ENCODE peak calls at places on chromosome 20, in seven cellular contexts. A is endothelial cell of umbilical vein, V is pancreas, G is GM06990, Y is nephron progenitor cell, K is glutamatergic neuron, P is AG04450. L is an unnamed sample.

GRCh38 chr20:58441723-58442122 is 52.7 kb downstream of the VAPB start:
- DNase-seq in K (no peak), V (no peak), A (no peak), Y (no peak), G (no peak), P (no peak), L (no peak)

GRCh38 chr20:18632196-18632789 is 44.4 kb downstream of the DTD1 start:
- DNase-seq in A (peak), K (peak), G (peak), Y (peak), V (peak), P (peak), L (peak)

GRCh38 chr20:56897318-56897962 is 268.3 kb downstream of the TFAP2C start:
- DNase-seq in P (no peak), G (no peak), Y (no peak), V (no peak), A (no peak), K (peak), L (no peak)

GRCh38 chr20:17611290-17611539 is 41.3 kb downstream of the DSTN start:
- DNase-seq in K (no peak), A (no peak), G (no peak), Y (no peak), P (no peak), V (no peak), L (no peak)

GRCh38 chr20:1950836-1951235 is 43.0 kb downstream of the PDYN start:
- DNase-seq in G (no peak), P (no peak), K (peak), V (no peak), A (no peak), Y (peak), L (no peak)

GRCh38 chr20:5855939-5856338 is 94.4 kb downstream of the TRMT6 start:
- DNase-seq in A (no peak), P (no peak), Y (no peak), G (no peak), V (no peak), K (no peak), L (no peak)

GRCh38 chr20:40668449-40669228 is 20.4 kb downstream of the MAFB start:
- DNase-seq in G (no peak), Y (no peak), V (no peak), P (no peak), A (no peak), K (no peak), L (no peak)

GRCh38 chr20:4029505-4030467 is 14.4 kb upstream of the RNF24 start:
- DNase-seq in P (no peak), K (no peak), A (no peak), V (no peak), G (no peak), Y (no peak), L (no peak)

GRCh38 chr20:24236204-24236603 is 233.2 kb upstream of the SYNDIG1 start:
- DNase-seq in P (no peak), V (no peak), G (no peak), K (no peak), A (no peak), Y (no peak), L (no peak)

GRCh38 chr20:43462369-43463132 is 4.9 kb downstream of the SRSF6 start:
- DNase-seq in P (no peak), K (no peak), A (no peak), G (no peak), Y (no peak), V (no peak), L (no peak)

GRCh38 chr20:3652217-3652616 is 11.0 kb downstream of the GFRA4 start:
- DNase-seq in A (no peak), K (no peak), V (no peak), G (no peak), P (no peak), Y (no peak), L (no peak)

GRCh38 chr20:33387177-33387576 is 14.1 kb downstream of the CDK5RAP1 start:
- DNase-seq in Y (no peak), A (no peak), K (no peak), V (no peak), G (no peak), P (no peak), L (peak)

GRCh38 chr20:22810626-22811559 is 224.2 kb upstream of the SSTR4 start:
- DNase-seq in K (no peak), P (no peak), Y (no peak), A (no peak), V (no peak), G (no peak), L (no peak)

GRCh38 chr20:57594092-57594911 is 25.9 kb downstream of the ZBP1 start:
- DNase-seq in A (peak), K (peak), P (no peak), G (peak), Y (peak), V (no peak), L (peak)

GRCh38 chr20:26163890-26164289 is 467.2 kb upstream of the ZNF337 start:
- DNase-seq in V (no peak), P (peak), G (no peak), K (no peak), Y (no peak), A (peak), L (no peak)

GRCh38 chr20:62164879-62165761 is 17.7 kb upstream of the MTG2 start:
- DNase-seq in A (no peak), P (no peak), G (no peak), V (peak), Y (no peak), K (no peak), L (peak)

GRCh38 chr20:56693217-56693616 is 64.1 kb downstream of the TFAP2C start:
- DNase-seq in K (no peak), G (no peak), Y (no peak), P (no peak), A (no peak), V (no peak), L (no peak)

GRCh38 chr20:25399038-25399430 is 8.4 kb upstream of the ABHD12 start:
- DNase-seq in V (no peak), A (peak), P (peak), G (no peak), Y (no peak), K (no peak), L (no peak)

GRCh38 chr20:4812216-4812615 is 90.5 kb downstream of the PRND start:
- DNase-seq in V (no peak), G (no peak), P (no peak), Y (no peak), K (no peak), A (no peak), L (no peak)

GRCh38 chr20:33015700-33016580 is 8.4 kb downstream of the BPIFB2 start:
- DNase-seq in G (no peak), K (no peak), Y (no peak), P (no peak), A (no peak), V (no peak), L (no peak)

GRCh38 chr20:24702501-24703283 is 233.3 kb downstream of the SYNDIG1 start:
- DNase-seq in K (no peak), A (no peak), G (no peak), Y (no peak), V (no peak), P (no peak), L (no peak)

GRCh38 chr20:1293641-1294379 is 27.7 kb downstream of the SNPH start:
- DNase-seq in K (no peak), Y (no peak), G (no peak), P (no peak), V (no peak), A (no peak), L (no peak)

GRCh38 chr20:57611605-57612311 is 8.5 kb downstream of the ZBP1 start:
- DNase-seq in A (no peak), K (no peak), V (no peak), P (no peak), Y (no peak), G (no peak), L (peak)

GRCh38 chr20:7650481-7650880 is 289.8 kb downstream of the HAO1 start:
- DNase-seq in K (no peak), Y (no peak), V (no peak), G (no peak), P (no peak), A (peak), L (no peak)

GRCh38 chr20:37714973-37715657 is 21.3 kb downstream of the CTNNBL1 start:
- DNase-seq in P (no peak), G (no peak), A (no peak), K (no peak), V (no peak), Y (no peak), L (no peak)

GRCh38 chr20:50678213-50678898 is 13.0 kb downstream of the RIPOR3 start:
- DNase-seq in G (no peak), Y (no peak), P (no peak), K (no peak), A (no peak), V (peak), L (no peak)

GRCh38 chr20:44653536-44653935 is 2.0 kb upstream of the ADA start:
- DNase-seq in V (no peak), P (no peak), A (no peak), K (no peak), Y (no peak), G (no peak), L (no peak)

GRCh38 chr20:44648579-44648978 is 2.9 kb downstream of the ADA start:
- DNase-seq in P (no peak), G (no peak), Y (no peak), V (no peak), K (no peak), A (no peak), L (no peak)

GRCh38 chr20:44650777-44651493 is 564 bp downstream of the ADA start:
- DNase-seq in Y (no peak), A (peak), G (peak), V (no peak), P (no peak), K (no peak), L (peak)

GRCh38 chr20:44649976-44650375 is 1.5 kb downstream of the ADA start:
- DNase-seq in A (no peak), Y (no peak), V (no peak), G (no peak), K (no peak), P (no peak), L (no peak)

GRCh38 chr20:44651507-44652373 is at the start of gene ADA:
- DNase-seq in K (peak), P (no peak), G (peak), A (peak), V (no peak), Y (peak), L (peak)
- TF ChIP-seq CTCF in K (no peak), P (peak), G (no peak), A (no peak), V (no peak), Y (no peak), L (no peak)

GRCh38 chr20:42027746-42028268 is 409.6 kb upstream of the CHD6 start:
- DNase-seq in V (no peak), P (no peak), K (no peak), Y (no peak), A (no peak), G (no peak), L (no peak)
- TF ChIP-seq CTCF in V (no peak), P (no peak), K (no peak), Y (no peak), A (no peak), G (no peak), L (no peak)

GRCh38 chr20:54938707-54939106 is 463.3 kb downstream of the DOK5 start:
- DNase-seq in A (no peak), G (no peak), V (no peak), K (no peak), P (no peak), Y (no peak), L (no peak)
- TF ChIP-seq CTCF in A (no peak), G (no peak), V (no peak), K (no peak), P (no peak), Y (no peak), L (no peak)

GRCh38 chr20:59561614-59562277 is 42.6 kb upstream of the PHACTR3 start:
- DNase-seq in Y (no peak), V (no peak), P (no peak), G (no peak), A (no peak), K (no peak), L (no peak)

GRCh38 chr20:59561228-59561605 is 43.1 kb upstream of the PHACTR3 start:
- DNase-seq in A (no peak), G (no peak), V (no peak), K (no peak), P (no peak), Y (no peak), L (no peak)

GRCh38 chr20:59559863-59560262 is 44.5 kb upstream of the PHACTR3 start:
- DNase-seq in G (no peak), P (no peak), A (no peak), Y (no peak), K (no peak), V (no peak), L (no peak)

GRCh38 chr20:59559024-59559817 is 45.1 kb upstream of the PHACTR3 start:
- DNase-seq in G (no peak), K (no peak), Y (no peak), V (no peak), P (no peak), A (no peak), L (no peak)

DNA sequence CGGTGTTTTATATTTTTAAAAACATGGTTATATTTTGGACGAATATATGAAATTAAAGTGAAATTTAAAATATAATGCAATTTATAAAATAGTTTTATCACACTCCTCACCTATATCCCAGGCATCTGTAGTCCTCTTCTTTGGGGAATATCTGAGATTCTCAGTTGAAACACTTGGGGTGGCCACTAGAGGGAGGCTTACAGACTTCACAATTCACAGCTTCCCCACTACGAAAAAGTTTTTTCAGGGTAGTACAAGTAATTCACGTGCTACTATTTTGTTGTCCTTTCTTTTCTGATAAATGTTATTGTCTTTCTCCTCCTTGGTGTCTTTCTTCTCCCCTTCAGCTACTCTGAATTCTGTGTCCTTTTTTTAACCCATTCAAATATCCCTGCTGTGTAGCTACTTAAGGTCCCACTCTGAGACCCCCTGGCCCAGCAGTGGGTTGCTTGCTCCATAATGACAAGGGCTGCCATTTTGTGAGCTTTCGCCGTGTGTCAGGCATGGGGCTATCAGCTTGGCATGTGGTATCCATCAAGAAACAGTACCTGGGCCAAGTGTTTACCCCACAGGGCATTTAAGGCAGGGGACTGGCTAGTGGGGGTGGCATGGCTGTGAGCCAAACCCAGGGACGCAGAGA is 43.6 kb upstream of the PHACTR3 start:
- DNase-seq in P (no peak), G (no peak), K (peak), Y (no peak), A (no peak), V (no peak), L (no peak)
- TF ChIP-seq CTCF in P (peak), G (peak), K (peak), Y (peak), A (peak), V (peak), L (peak)

GRCh38 chr20:46087161-46087560 is 2.6 kb downstream of the NCOA5 start:
- DNase-seq in A (peak), G (no peak), P (no peak), V (no peak), K (no peak), Y (no peak), L (no peak)

GRCh38 chr20:46089076-46089337 is 755 bp downstream of the NCOA5 start:
- DNase-seq in G (no peak), A (no peak), P (no peak), V (no peak), Y (peak), K (no peak), L (no peak)

GRCh38 chr20:46090095-46090388 is 280 bp upstream of the NCOA5 start:
- DNase-seq in P (no peak), A (no peak), G (no peak), Y (no peak), K (no peak), V (no peak), L (no peak)

GRCh38 chr20:46089338-46090094 is at the start of gene NCOA5:
- DNase-seq in K (peak), G (peak), P (peak), V (peak), Y (peak), A (peak), L (peak)

GRCh38 chr20:46088409-46089075 is 1.2 kb downstream of the NCOA5 start:
- DNase-seq in P (no peak), A (peak), K (no peak), Y (no peak), V (no peak), G (no peak), L (no peak)
- TF ChIP-seq CTCF in P (no peak), A (no peak), K (no peak), Y (no peak), V (no peak), G (no peak), L (no peak)

DNA sequence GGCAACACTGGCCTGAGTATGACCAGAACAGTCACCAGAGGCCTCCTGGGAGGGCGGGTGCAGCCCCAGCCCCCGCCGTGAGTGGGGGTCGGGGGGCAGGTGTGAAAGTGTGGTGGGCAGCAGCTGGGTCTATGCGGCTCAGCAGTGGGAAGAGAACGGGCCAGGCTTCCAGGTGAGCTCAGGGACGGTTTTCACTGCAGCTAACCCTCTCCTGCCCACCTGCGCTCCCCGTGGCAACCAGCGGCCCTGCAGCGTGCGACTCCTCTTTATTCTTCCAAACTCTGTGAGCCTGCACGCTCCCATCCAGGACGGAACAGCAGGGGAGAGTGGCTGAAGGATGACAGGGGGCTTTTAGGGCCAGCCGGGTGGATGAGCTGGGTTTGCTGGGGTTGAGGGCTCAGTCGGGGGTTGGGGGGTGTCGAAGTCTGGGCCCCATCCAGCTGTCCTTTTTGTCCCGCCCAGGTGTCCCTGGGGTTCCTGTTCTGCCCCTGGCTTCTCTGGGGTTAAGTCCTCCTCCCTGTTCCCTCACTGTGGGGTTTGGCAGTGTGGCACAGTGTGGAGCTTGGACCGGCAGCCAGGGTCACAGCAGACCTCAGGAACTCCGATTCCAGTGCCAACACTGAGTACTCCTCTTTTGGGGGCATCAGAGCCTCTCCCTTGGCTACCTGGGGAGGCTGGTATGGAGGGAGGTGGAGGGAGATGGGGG is 859 bp upstream of the BIRC7 start:
- DNase-seq in A (no peak), K (peak), V (peak), P (no peak), G (no peak), Y (peak), L (no peak)
- TF ChIP-seq CTCF in A (peak), K (peak), V (no peak), P (peak), G (peak), Y (peak), L (no peak)

GRCh38 chr20:20664795-20665194 is 47.6 kb downstream of the RALGAPA2 start:
- DNase-seq in A (peak), G (no peak), V (no peak), Y (peak), K (no peak), P (no peak), L (no peak)
- TF ChIP-seq CTCF in A (peak), G (peak), V (peak), Y (peak), K (peak), P (no peak), L (peak)

DNA sequence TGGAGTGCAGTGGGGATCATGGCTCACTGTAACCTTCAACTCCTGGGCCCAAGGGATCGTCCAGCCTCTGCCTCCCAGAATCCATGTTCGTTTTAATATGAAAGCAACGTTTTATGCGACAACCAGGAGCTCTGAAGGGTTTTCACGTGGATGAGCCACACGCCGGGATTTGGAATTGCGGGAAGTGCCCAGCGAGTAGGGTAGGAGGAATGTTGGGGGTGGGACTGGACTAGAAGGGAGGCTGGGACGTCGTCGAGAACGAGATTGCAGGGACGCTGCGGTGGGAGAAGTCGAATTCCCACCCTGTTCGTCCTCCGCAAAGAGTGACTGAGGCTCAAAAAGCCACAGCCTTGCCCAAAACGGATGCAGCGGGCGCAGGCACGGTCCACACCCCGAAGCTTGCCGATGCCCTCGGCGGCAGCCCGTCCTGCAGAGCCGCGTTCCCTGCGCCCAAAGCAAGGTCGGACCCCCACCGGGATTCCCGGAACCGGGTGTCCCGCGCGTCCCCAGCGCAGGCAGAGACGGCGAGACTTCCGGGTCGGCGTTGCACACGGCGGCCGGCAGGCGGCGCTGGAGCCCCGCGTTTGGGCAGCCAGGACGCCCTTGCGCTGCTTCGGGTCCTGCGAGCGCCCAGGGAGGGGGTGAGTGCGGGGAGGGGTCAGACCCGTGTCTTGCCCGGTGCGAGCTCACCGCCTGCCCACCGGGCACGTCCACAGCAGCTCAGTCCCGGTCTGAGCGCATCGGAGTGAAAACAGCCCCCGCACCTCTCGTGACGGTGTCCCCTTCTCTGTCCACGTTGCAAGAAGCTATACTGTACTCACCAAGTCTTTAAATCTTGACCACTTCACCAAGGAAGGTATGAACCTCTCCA is 87.8 kb downstream of the DHX35 start:
- DNase-seq in K (peak), P (peak), A (peak), G (peak), Y (peak), V (peak), L (peak)
- TF ChIP-seq CTCF in K (peak), P (peak), A (peak), G (peak), Y (peak), V (peak), L (peak)

DNA sequence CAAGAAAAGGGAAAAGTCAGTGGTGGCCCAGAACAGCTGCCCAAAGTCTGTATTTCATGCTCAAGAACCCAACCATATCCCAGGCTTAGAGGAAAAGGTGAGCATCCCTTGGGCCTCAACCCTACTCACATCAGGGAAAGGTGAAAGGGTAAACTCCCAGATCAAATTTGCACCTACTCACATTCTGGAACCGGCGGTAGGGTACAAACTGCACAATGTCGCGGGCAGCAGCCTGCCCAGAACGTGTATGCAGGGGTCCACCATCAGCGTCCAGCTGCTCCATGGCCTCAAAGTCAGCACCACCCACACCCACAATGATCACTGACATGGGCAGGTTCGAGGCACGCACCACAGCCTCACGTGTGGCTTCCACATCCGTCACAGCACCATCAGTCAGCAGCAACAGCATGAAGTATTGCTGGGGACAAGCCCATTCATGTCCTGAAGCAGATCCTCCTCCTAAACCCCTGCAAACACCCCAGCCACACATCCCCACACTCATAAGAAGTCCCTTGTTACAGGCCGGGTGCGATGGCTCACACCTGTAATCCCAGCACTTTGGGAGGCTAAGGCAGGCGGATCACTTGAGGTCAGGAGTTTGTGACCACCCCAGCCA is 10.9 kb downstream of the SPAG4 start:
- DNase-seq in Y (no peak), P (no peak), A (no peak), V (no peak), K (no peak), G (no peak), L (no peak)
- TF ChIP-seq CTCF in Y (no peak), P (no peak), A (no peak), V (no peak), K (no peak), G (no peak), L (no peak)

L was measured in left lung.